ENCODE peak calls at places on chromosomes 11 and 22, in four cellular contexts. L, D, I and Z are unnamed samples.
A peak's percentile ranks its signal among the peaks of the same experiment; 100 is the strongest.

GRCh38 chr22:38266120-38266519 is 6.7 kb downstream of the TMEM184B start:
- DNase-seq in I (no peak), D (no peak), L (no peak), Z (no peak)

GRCh38 chr11:62054081-62054480 is 69.7 kb upstream of the INCENP start:
- DNase-seq in I (no peak), D (no peak), L (no peak), Z (no peak)

GRCh38 chr11:34516247-34517040 is 2.9 kb upstream of the ELF5 start:
- DNase-seq in L (no peak), D (no peak), I (no peak), Z (no peak)

GRCh38 chr11:77175021-77175842 is 47.2 kb downstream of the MYO7A start:
- DNase-seq in L (no peak), D (no peak), I (no peak), Z (no peak)

GRCh38 chr11:64845125-64845735 is 777 bp upstream of the CDC42BPG start:
- DNase-seq in I (no peak), L (no peak), D (no peak), Z (no peak)

GRCh38 chr22:36405671-36406070 is 17.9 kb upstream of the MYH9 start:
- DNase-seq in L (no peak), I (no peak), D (no peak), Z (no peak)

GRCh38 chr11:66850588-66851250 is 6.1 kb upstream of the LRFN4 start:
- DNase-seq in I (no peak), L (no peak), D (no peak), Z (peak; percentile 9)

GRCh38 chr11:94938399-94939055 is 34.8 kb downstream of the CWC15 start:
- DNase-seq in D (peak; percentile 68), I (peak; percentile 92), L (peak; percentile 76), Z (no peak)

GRCh38 chr11:1572200-1573076 is at the start of gene DUSP8:
- DNase-seq in I (peak; percentile 49), D (peak; percentile 58), L (no peak), Z (peak; percentile 79)

GRCh38 chr11:77590194-77590591 is 440 bp downstream of the AQP11 start:
- DNase-seq in I (no peak), D (peak; percentile 72), L (no peak), Z (no peak)

GRCh38 chr11:116424615-116425261 is 348.0 kb downstream of the BUD13 start:
- DNase-seq in I (no peak), L (no peak), D (no peak), Z (no peak)

GRCh38 chr11:99370557-99371200 is 349.9 kb downstream of the CNTN5 start:
- DNase-seq in L (peak; percentile 3), I (peak; percentile 11), D (peak; percentile 20), Z (no peak)

GRCh38 chr22:23236440-23237139 is 56.3 kb downstream of the BCR start:
- DNase-seq in I (no peak), L (no peak), D (no peak), Z (no peak)

GRCh38 chr11:17790453-17790852 is 55.9 kb downstream of the KCNC1 start:
- DNase-seq in L (no peak), I (no peak), D (no peak), Z (no peak)

GRCh38 chr11:73982595-73982989 is at the start of gene UCP2:
- DNase-seq in I (no peak), D (peak; percentile 95), L (no peak), Z (peak; percentile 60)

GRCh38 chr11:57900315-57900714 is 123.4 kb upstream of the OR9Q1 start:
- DNase-seq in L (no peak), D (peak; percentile 5), I (no peak), Z (no peak)

GRCh38 chr22:44363214-44363979 is 50.6 kb upstream of the SHISAL1 start:
- DNase-seq in D (peak; percentile 3), L (peak; percentile 14), I (peak; percentile 97), Z (peak; percentile 79)

GRCh38 chr11:3904228-3904627 is 48.8 kb downstream of the STIM1 start:
- DNase-seq in D (no peak), L (no peak), I (no peak), Z (no peak)

GRCh38 chr11:10762913-10763421 is 11.9 kb downstream of the CTR9 start:
- DNase-seq in D (no peak), I (no peak), L (no peak), Z (no peak)

GRCh38 chr11:28072321-28072720 is 35.6 kb downstream of the KIF18A start:
- DNase-seq in D (no peak), L (no peak), I (peak; percentile 3), Z (no peak)

GRCh38 chr22:36180038-36180880 is 19.7 kb upstream of the APOL3 start:
- DNase-seq in I (peak; percentile 43), D (peak; percentile 19), L (no peak), Z (peak; percentile 97)

GRCh38 chr22:47018010-47018910 is 255.8 kb downstream of the TBC1D22A start:
- DNase-seq in D (no peak), I (no peak), L (no peak), Z (no peak)

GRCh38 chr11:43933608-43934358 is 8.7 kb upstream of the C11orf96 start:
- DNase-seq in D (peak; percentile 27), I (no peak), L (no peak), Z (no peak)